ENCODE peak calls at places on chromosome 5, in nine cellular contexts. K, C, Z, M, Q, B, O, G and H are unnamed samples.

GRCh38 chr5:135208555-135209494 is 174.8 kb upstream of the PITX1 start:
- DNase-seq in K (no peak), C (no peak), Z (peak), M (peak), Q (no peak), B (peak), O (no peak), G (no peak), H (peak)

GRCh38 chr5:54309237-54309636 is 1.1 kb downstream of the ARL15 start:
- DNase-seq in K (no peak), C (no peak), Z (no peak), M (no peak), Q (peak), B (no peak), O (no peak), G (no peak), H (no peak)

GRCh38 chr5:180589771-180590542 is 1.3 kb downstream of the SCGB3A1 start:
- DNase-seq in K (peak), C (no peak), Z (no peak), M (no peak), Q (no peak), B (no peak), O (no peak), G (no peak), H (no peak)

GRCh38 chr5:173884402-173885053 is 3.6 kb upstream of the CPEB4 start:
- DNase-seq in K (no peak), C (no peak), Z (peak), M (peak), Q (no peak), B (no peak), O (no peak), G (no peak), H (no peak)

GRCh38 chr5:14082973-14083372 is 60.2 kb upstream of the TRIO start:
- DNase-seq in K (no peak), C (no peak), Z (no peak), M (no peak), Q (no peak), B (no peak), O (no peak), G (no peak), H (no peak)

GRCh38 chr5:31385774-31386537 is 145.9 kb downstream of the DROSHA start:
- DNase-seq in K (no peak), C (no peak), Z (no peak), M (no peak), Q (no peak), B (no peak), O (no peak), G (no peak), H (no peak)

GRCh38 chr5:132414634-132415377 is 45.3 kb downstream of the SLC22A5 start:
- DNase-seq in K (no peak), C (no peak), Z (peak), M (no peak), Q (no peak), B (peak), O (peak), G (no peak), H (peak)

GRCh38 chr5:96468956-96469355 is 35.9 kb upstream of the PCSK1 start:
- DNase-seq in K (no peak), C (no peak), Z (no peak), M (no peak), Q (no peak), B (no peak), O (no peak), G (no peak), H (no peak)

GRCh38 chr5:39584921-39585320 is 160.1 kb upstream of the DAB2 start:
- DNase-seq in K (no peak), C (no peak), Z (no peak), M (no peak), Q (no peak), B (no peak), O (no peak), G (no peak), H (no peak)

GRCh38 chr5:88825782-88826110 is 57.2 kb downstream of the MEF2C start:
- DNase-seq in K (no peak), C (no peak), Z (no peak), M (no peak), Q (no peak), B (no peak), O (peak), G (no peak), H (no peak)

GRCh38 chr5:150637245-150638052 is 3.0 kb upstream of the SYNPO start:
- DNase-seq in K (no peak), C (no peak), Z (peak), M (peak), Q (no peak), B (no peak), O (peak), G (no peak), H (no peak)